ENCODE peak calls at places on chromosomes 13 and 19, in nine cellular contexts. O is amniotic stem cell; P is lower lobe of right lung; G is A172; C is activated naive CD4-positive, alpha-beta T cell; K is iris pigment epithelial cell; D is ELR; H is ovary; Y is activated gamma-delta T cell treated with Interleukin-2 at 50 U/mL for 16 hours. E is an unnamed sample.

GRCh38 chr13:27037171-27037570 is 134.4 kb downstream of the USP12 start:
- DNase-seq in G (no peak), D (no peak), O (no peak), P (no peak), K (no peak), H (no peak), C (no peak), Y (no peak), E (no peak)

GRCh38 chr13:46613409-46614049 is 60.6 kb downstream of the LRCH1 start:
- DNase-seq in P (no peak), G (no peak), K (no peak), O (no peak), C (no peak), Y (no peak), D (no peak), H (no peak), E (no peak)

GRCh38 chr19:13888281-13888680 is 11.3 kb downstream of the NANOS3 start:
- DNase-seq in C (no peak), D (no peak), H (no peak), O (no peak), Y (no peak), K (no peak), G (no peak), P (no peak), E (no peak)

GRCh38 chr19:33219261-33219812 is 6.3 kb downstream of the SLC7A10 start:
- DNase-seq in O (no peak), D (peak; percentile 17), Y (no peak), P (no peak), K (peak; percentile 21), C (no peak), H (no peak), G (peak; percentile 33), E (no peak)

GRCh38 chr19:44597131-44597491 is 16.3 kb upstream of the IGSF23 start:
- DNase-seq in C (no peak), P (no peak), O (no peak), D (no peak), K (no peak), Y (no peak), H (no peak), G (no peak), E (no peak)

GRCh38 chr13:111115841-111116500 is 861 bp downstream of the ARHGEF7 start:
- DNase-seq in K (peak; percentile 18), H (peak; percentile 69), D (peak; percentile 56), Y (no peak), C (no peak), G (peak; percentile 14), P (no peak), O (peak; percentile 57), E (no peak)

GRCh38 chr19:14505488-14506239 is 9.7 kb upstream of the GIPC1 start:
- DNase-seq in Y (peak; percentile 74), H (no peak), P (peak; percentile 86), O (peak; percentile 34), C (peak; percentile 60), D (peak; percentile 97), K (peak; percentile 77), G (peak; percentile 98), E (no peak)

GRCh38 chr19:29712744-29713516 is 2.1 kb downstream of the C19orf12 start:
- DNase-seq in H (peak; percentile 27), Y (no peak), G (no peak), P (no peak), O (no peak), C (no peak), K (no peak), D (no peak), E (no peak)

GRCh38 chr13:106471957-106472543 is 63.4 kb downstream of the EFNB2 start:
- DNase-seq in P (no peak), C (no peak), K (peak; percentile 88), Y (no peak), D (peak; percentile 95), O (peak; percentile 86), G (peak; percentile 98), H (peak; percentile 50), E (no peak)

GRCh38 chr13:96191367-96191766 is 101.5 kb downstream of the HS6ST3 start:
- DNase-seq in P (no peak), K (no peak), D (no peak), Y (no peak), C (no peak), H (no peak), O (no peak), G (no peak), E (no peak)

GRCh38 chr13:32141462-32141861 is 109.9 kb downstream of the FRY start:
- DNase-seq in O (no peak), Y (no peak), C (no peak), K (no peak), H (no peak), G (no peak), D (no peak), P (no peak), E (no peak)

GRCh38 chr19:21143846-21144245 is 2.0 kb downstream of the ZNF431 start:
- DNase-seq in P (no peak), K (peak; percentile 39), G (peak; percentile 41), O (no peak), Y (no peak), H (no peak), D (peak; percentile 11), C (no peak), E (no peak)

GRCh38 chr19:42421591-42422031 is 5.6 kb downstream of the LIPE start:
- DNase-seq in O (no peak), D (peak; percentile 68), G (peak; percentile 54), C (no peak), K (no peak), H (peak; percentile 31), P (no peak), Y (no peak), E (no peak)

E was measured in midbrain.